ENCODE peak calls at places on chromosomes 16 and 17, in six cellular contexts. I is A549, K is vagina, D is mammary epithelial cell, E is tibial nerve, F is lung. T is an unnamed sample. For H3K4me1, the result is how much of the 10 kb centered on the place peaks cover.

GRCh38 chr17:3222505-3222904 is 15.0 kb downstream of the OR1A1 start:
- DNase-seq in I (no peak), K (no peak), D (no peak), E (no peak), F (no peak), T (no peak)

GRCh38 chr16:70589998-70590471 is 56.3 kb upstream of the IL34 start:
- DNase-seq in I (peak), K (no peak), D (peak), E (no peak), F (no peak), T (peak)

GRCh38 chr16:11583171-11583570 is 3.5 kb downstream of the LITAF start:
- DNase-seq in I (no peak), K (no peak), D (peak), E (no peak), F (no peak), T (peak)

GRCh38 chr16:1002399-1003161 is 21.0 kb downstream of the SOX8 start:
- DNase-seq in I (peak), K (no peak), D (peak), E (no peak), F (no peak), T (no peak)

GRCh38 chr17:15918661-15919259 is 26.2 kb upstream of the ADORA2B start:
- DNase-seq in I (peak), K (no peak), D (no peak), E (no peak), F (no peak), T (no peak)

GRCh38 chr16:1808691-1809090 is 15.2 kb upstream of the IGFALS start:
- DNase-seq in I (no peak), K (no peak), D (no peak), E (no peak), F (no peak), T (no peak)

GRCh38 chr17:68255151-68255550 is 7.3 kb downstream of the AMZ2 start:
- DNase-seq in I (no peak), K (no peak), D (no peak), E (no peak), F (no peak), T (no peak)

GRCh38 chr16:89489040-89489721 is 1.2 kb downstream of the ANKRD11 start:
- DNase-seq in I (peak), K (no peak), D (peak), E (peak), F (peak), T (peak)

GRCh38 chr17:8948462-8948861 is 17.0 kb downstream of the PIK3R5 start:
- DNase-seq in I (no peak), K (no peak), D (no peak), E (no peak), F (no peak), T (no peak)
- H3K4me1 ChIP-seq in I (under half), K (under half), D (under half), E (under half), F (under half), T (under half)

GRCh38 chr17:6661464-6661848 is 9.9 kb downstream of the C17orf100 start:
- DNase-seq in I (no peak), K (no peak), D (no peak), E (no peak), F (no peak), T (no peak)

GRCh38 chr17:6654816-6655731 is 3.5 kb downstream of the C17orf100 start:
- DNase-seq in I (no peak), K (no peak), D (peak), E (no peak), F (peak), T (no peak)

GRCh38 chr17:6660101-6660500 is 8.5 kb downstream of the C17orf100 start:
- DNase-seq in I (no peak), K (no peak), D (no peak), E (no peak), F (no peak), T (no peak)

GRCh38 chr17:6660765-6661463 is 9.4 kb downstream of the C17orf100 start:
- DNase-seq in I (no peak), K (no peak), D (no peak), E (no peak), F (no peak), T (no peak)

DNA sequence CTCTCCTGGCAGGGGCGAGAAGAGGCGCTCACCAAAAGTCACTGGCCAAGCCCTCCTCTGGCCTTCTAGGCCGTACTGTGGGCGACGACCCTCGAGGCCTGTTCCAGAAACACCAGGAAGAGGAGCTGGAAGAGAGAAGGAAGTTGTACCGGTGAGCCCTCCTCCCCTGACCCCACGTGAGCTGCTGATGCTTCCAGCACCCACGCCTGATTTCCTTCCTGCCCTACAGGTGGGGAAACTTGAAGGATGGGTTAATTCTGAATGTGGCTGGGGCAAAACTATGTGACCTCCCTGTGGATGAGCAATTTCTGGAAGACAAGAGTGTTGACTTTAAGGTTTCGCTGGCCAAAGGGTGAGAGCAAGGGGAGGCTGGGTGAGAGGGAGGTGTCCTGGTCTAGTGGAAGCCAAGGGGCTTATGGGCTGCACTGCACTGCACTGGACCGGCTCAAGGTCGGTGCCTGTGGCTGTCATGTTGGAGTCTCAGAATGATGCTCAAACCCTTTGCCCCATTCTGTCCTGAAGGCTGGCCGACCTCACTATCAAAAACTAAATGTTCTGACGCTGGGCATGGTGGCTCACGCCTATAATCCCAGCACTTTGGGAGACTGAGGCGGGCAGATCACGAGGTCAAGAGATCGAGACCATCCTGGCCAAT is 6.2 kb downstream of the C17orf100 start:
- DNase-seq in I (no peak), K (no peak), D (no peak), E (no peak), F (no peak), T (no peak)
- H3K4me3 ChIP-seq in I (no peak), K (no peak), D (peak), E (no peak), F (no peak), T (no peak)

GRCh38 chr16:53417976-53418375 is 16.3 kb upstream of the RBL2 start:
- DNase-seq in I (no peak), K (no peak), D (no peak), E (no peak), F (no peak), T (no peak)

GRCh38 chr16:53413864-53414263 is 20.4 kb upstream of the RBL2 start:
- DNase-seq in I (no peak), K (no peak), D (no peak), E (no peak), F (no peak), T (no peak)

GRCh38 chr16:53417011-53417410 is 17.3 kb upstream of the RBL2 start:
- DNase-seq in I (no peak), K (no peak), D (peak), E (no peak), F (no peak), T (no peak)

GRCh38 chr16:53414381-53414780 is 19.9 kb upstream of the RBL2 start:
- DNase-seq in I (no peak), K (no peak), D (peak), E (no peak), F (no peak), T (no peak)

DNA sequence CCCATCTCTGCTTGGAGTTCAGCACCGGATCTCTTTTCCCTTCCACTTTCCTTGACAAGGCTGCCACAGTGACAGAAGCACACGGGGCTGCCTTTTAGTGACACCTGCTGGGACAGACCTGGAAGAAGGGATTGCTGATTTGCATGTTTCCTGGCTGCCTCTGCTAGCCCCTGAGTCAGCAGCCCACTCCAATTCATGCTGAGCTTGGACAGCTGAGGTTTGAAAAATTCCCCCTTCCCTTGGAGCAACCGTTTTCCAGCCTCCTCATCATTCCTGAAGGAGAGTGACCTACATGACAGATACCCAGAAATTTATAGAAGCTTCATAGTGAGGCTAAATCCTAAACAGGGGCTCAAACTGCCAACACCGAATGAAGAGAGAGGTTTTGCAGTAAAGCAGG is 18.8 kb upstream of the RBL2 start:
- DNase-seq in I (peak), K (no peak), D (peak), E (no peak), F (no peak), T (no peak)
- TF ChIP-seq CTCF in I (peak), K (no peak), D (no peak), E (no peak), F (no peak), T (no peak)

GRCh38 chr17:42252528-42253172 is 23.5 kb downstream of the STAT5B start:
- DNase-seq in I (no peak), K (no peak), D (peak), E (no peak), F (no peak), T (no peak)

GRCh38 chr17:42247734-42248133 is 28.5 kb downstream of the STAT5B start:
- DNase-seq in I (peak), K (no peak), D (peak), E (no peak), F (no peak), T (no peak)

GRCh38 chr17:42248351-42249179 is 27.6 kb downstream of the STAT5B start:
- DNase-seq in I (no peak), K (no peak), D (no peak), E (peak), F (peak), T (peak)

GRCh38 chr17:42251115-42251514 is 25.1 kb downstream of the STAT5B start:
- DNase-seq in I (peak), K (no peak), D (no peak), E (no peak), F (no peak), T (no peak)

DNA sequence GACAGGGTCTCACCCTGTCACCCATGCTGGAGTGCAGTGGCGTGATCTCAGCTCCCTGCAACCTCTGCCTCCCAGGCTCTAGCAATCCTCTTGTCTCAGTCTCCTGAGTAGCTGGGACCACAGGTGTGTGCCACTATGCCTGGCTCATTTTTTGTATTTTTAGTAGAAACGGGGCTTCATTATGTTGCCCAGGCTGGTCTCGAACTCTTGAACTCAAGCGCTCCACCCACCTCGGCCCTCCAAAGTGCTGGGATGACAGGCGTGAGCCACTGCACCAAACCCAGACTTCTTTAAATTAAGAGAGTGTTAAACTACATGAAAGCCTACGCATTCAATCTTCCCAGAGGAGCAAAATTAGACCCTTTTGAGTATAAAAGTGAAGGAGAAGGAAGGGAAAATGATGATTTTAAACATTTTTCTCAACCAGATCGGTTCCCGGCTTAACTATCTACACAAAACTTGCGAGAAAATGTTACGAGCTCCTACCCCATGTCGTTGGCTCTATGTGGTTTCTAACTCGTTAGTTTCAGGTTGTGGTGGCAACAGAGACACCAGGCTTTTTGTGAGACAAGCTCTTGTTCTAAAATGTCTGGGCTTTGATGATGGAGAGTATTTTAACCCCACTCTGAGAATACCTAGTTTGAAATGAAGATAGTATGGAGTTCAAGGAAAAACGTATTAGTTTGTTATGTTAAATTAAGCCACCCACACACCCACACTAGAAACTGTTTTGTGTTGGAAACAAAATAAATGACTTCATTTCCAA is 26.3 kb downstream of the STAT5B start:
- DNase-seq in I (no peak), K (no peak), D (no peak), E (no peak), F (no peak), T (no peak)
- H3K4me1 ChIP-seq in I (under half), K (half or more), D (under half), E (half or more), F (under half), T (half or more)

GRCh38 chr17:80007009-80007752 is 28.5 kb downstream of the TBC1D16 start:
- DNase-seq in I (no peak), K (no peak), D (no peak), E (no peak), F (no peak), T (peak)

GRCh38 chr17:80007939-80008338 is 27.7 kb downstream of the TBC1D16 start:
- DNase-seq in I (no peak), K (no peak), D (no peak), E (no peak), F (no peak), T (peak)

GRCh38 chr17:80003969-80004368 is 31.7 kb downstream of the TBC1D16 start:
- DNase-seq in I (no peak), K (no peak), D (no peak), E (no peak), F (no peak), T (no peak)

GRCh38 chr17:80006339-80006720 is 29.3 kb downstream of the TBC1D16 start:
- DNase-seq in I (no peak), K (no peak), D (no peak), E (no peak), F (no peak), T (peak)

DNA sequence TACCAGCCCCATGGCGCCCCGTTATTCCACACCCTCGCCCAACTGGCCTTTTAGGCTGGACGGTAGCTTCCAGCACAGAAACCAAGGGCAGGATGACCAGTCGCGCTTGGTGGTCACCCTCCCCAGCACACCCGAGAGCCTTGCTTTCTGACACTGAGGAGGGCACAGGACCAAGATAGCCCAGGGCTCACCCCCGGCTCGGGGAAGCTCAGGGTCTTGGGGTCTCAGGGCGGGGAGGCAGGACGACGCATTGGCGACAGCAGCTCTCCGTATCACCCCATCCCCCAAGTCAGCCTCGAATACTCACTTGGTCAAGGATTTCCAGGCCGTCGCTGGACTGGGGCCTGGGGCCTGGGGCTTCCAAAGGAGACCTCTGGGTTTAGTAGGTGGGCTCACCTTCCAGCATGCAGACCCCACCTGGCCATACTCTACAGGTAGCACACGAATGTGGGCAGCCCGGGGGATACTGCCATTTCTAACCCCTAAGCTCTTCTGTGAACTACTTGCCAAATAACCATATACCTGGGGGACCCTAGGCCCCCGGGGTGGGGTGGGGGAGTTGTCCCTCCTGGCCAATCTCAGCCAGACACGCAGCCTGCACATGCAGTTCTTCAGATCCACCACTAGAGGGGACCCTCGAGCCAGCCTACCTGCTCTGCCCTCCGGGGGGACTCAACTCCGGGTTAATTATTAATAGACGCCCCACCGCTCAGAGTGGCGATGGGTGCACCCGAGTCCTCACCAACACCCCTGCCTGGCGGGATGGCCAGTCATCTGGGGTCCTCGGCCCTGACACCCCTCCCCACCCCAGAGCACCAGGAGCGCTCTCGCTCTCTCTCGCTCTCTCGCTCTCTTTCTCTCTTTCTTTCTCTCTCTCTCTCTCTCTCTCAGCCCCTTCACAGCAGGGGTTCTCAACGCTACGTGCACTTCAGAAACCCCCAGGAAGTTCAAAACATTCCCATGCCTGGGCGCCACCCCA is 30.0 kb downstream of the TBC1D16 start:
- DNase-seq in I (peak), K (no peak), D (peak), E (no peak), F (peak), T (peak)
- H3K4me3 ChIP-seq in I (peak), K (peak), D (no peak), E (no peak), F (no peak), T (no peak)